ENCODE peak calls at places on chromosome 19, in eight cellular contexts. One of them, this sample, is unnamed.

GRCh38 chr19:13983213-13983889 is 22.8 kb downstream of the RFX1 start:
- DNase-seq in stomach: no peak
- DNase-seq in heart right ventricle: no peak
- DNase-seq in GM12865: no peak
- DNase-seq in psoas muscle: no peak
- DNase-seq in cardiac muscle cell: no peak
- DNase-seq in AG04450: no peak
- DNase-seq in left ventricle myocardium inferior: no peak
- DNase-seq in this sample: no peak

GRCh38 chr19:30036154-30037129 is 94.4 kb downstream of the URI1 start:
- DNase-seq in left ventricle myocardium inferior: no peak
- DNase-seq in GM12865: no peak
- DNase-seq in heart right ventricle: no peak
- DNase-seq in stomach: no peak
- DNase-seq in AG04450: no peak
- DNase-seq in cardiac muscle cell: no peak
- DNase-seq in psoas muscle: no peak
- DNase-seq in this sample: peak

GRCh38 chr19:52735734-52736133 is 890 bp upstream of the ZNF611 start:
- DNase-seq in GM12865: no peak
- DNase-seq in left ventricle myocardium inferior: peak
- DNase-seq in psoas muscle: peak
- DNase-seq in AG04450: no peak
- DNase-seq in heart right ventricle: peak
- DNase-seq in stomach: peak
- DNase-seq in cardiac muscle cell: peak
- DNase-seq in this sample: peak

GRCh38 chr19:10848208-10848843 is at the start of gene C19orf38:
- DNase-seq in left ventricle myocardium inferior: no peak
- DNase-seq in GM12865: no peak
- DNase-seq in stomach: no peak
- DNase-seq in psoas muscle: no peak
- DNase-seq in cardiac muscle cell: no peak
- DNase-seq in AG04450: no peak
- DNase-seq in heart right ventricle: no peak
- DNase-seq in this sample: peak

GRCh38 chr19:17243340-17243853 is 2.3 kb downstream of the NR2F6 start:
- DNase-seq in stomach: no peak
- DNase-seq in GM12865: no peak
- DNase-seq in heart right ventricle: no peak
- DNase-seq in AG04450: no peak
- DNase-seq in psoas muscle: no peak
- DNase-seq in left ventricle myocardium inferior: no peak
- DNase-seq in cardiac muscle cell: no peak
- DNase-seq in this sample: no peak

GRCh38 chr19:33432408-33433170 is 59.1 kb downstream of the CEBPG start:
- DNase-seq in heart right ventricle: no peak
- DNase-seq in left ventricle myocardium inferior: no peak
- DNase-seq in AG04450: no peak
- DNase-seq in GM12865: no peak
- DNase-seq in cardiac muscle cell: no peak
- DNase-seq in psoas muscle: no peak
- DNase-seq in stomach: no peak
- DNase-seq in this sample: no peak

GRCh38 chr19:13841339-13842293 is 35.3 kb upstream of the NANOS3 start:
- DNase-seq in GM12865: no peak
- DNase-seq in heart right ventricle: peak
- DNase-seq in cardiac muscle cell: no peak
- DNase-seq in left ventricle myocardium inferior: no peak
- DNase-seq in psoas muscle: peak
- DNase-seq in stomach: peak
- DNase-seq in AG04450: no peak
- DNase-seq in this sample: no peak

GRCh38 chr19:4723465-4724251 is at the start of gene DPP9:
- DNase-seq in heart right ventricle: peak
- DNase-seq in AG04450: peak
- DNase-seq in stomach: peak
- DNase-seq in left ventricle myocardium inferior: peak
- DNase-seq in cardiac muscle cell: peak
- DNase-seq in psoas muscle: peak
- DNase-seq in GM12865: peak
- DNase-seq in this sample: peak

GRCh38 chr19:48271531-48272151 is 1.8 kb downstream of the ZNF114 start:
- DNase-seq in cardiac muscle cell: peak
- DNase-seq in heart right ventricle: peak
- DNase-seq in psoas muscle: peak
- DNase-seq in stomach: no peak
- DNase-seq in GM12865: peak
- DNase-seq in left ventricle myocardium inferior: peak
- DNase-seq in AG04450: no peak
- DNase-seq in this sample: peak

GRCh38 chr19:38564981-38565685 is 52.6 kb downstream of the MAP4K1 start:
- DNase-seq in GM12865: peak
- DNase-seq in cardiac muscle cell: no peak
- DNase-seq in heart right ventricle: no peak
- DNase-seq in left ventricle myocardium inferior: no peak
- DNase-seq in stomach: no peak
- DNase-seq in AG04450: no peak
- DNase-seq in psoas muscle: no peak
- DNase-seq in this sample: no peak

GRCh38 chr19:37905936-37906867 is at the start of gene WDR87:
- DNase-seq in psoas muscle: peak
- DNase-seq in left ventricle myocardium inferior: no peak
- DNase-seq in GM12865: peak
- DNase-seq in cardiac muscle cell: no peak
- DNase-seq in heart right ventricle: no peak
- DNase-seq in AG04450: no peak
- DNase-seq in stomach: peak
- DNase-seq in this sample: peak

GRCh38 chr19:7326105-7326877 is 22.4 kb upstream of the ARHGEF18 start:
- DNase-seq in stomach: no peak
- DNase-seq in left ventricle myocardium inferior: no peak
- DNase-seq in cardiac muscle cell: no peak
- DNase-seq in psoas muscle: no peak
- DNase-seq in AG04450: no peak
- DNase-seq in heart right ventricle: no peak
- DNase-seq in GM12865: peak
- DNase-seq in this sample: peak

GRCh38 chr19:15248106-15248505 is 15.9 kb upstream of the EPHX3 start:
- DNase-seq in heart right ventricle: peak
- DNase-seq in left ventricle myocardium inferior: no peak
- DNase-seq in GM12865: no peak
- DNase-seq in psoas muscle: no peak
- DNase-seq in cardiac muscle cell: no peak
- DNase-seq in stomach: no peak
- DNase-seq in AG04450: no peak
- DNase-seq in this sample: no peak

GRCh38 chr19:44401108-44401786 is at the start of gene ZNF285:
- DNase-seq in heart right ventricle: peak
- DNase-seq in left ventricle myocardium inferior: peak
- DNase-seq in cardiac muscle cell: peak
- DNase-seq in AG04450: peak
- DNase-seq in GM12865: peak
- DNase-seq in psoas muscle: peak
- DNase-seq in stomach: peak
- DNase-seq in this sample: peak

DNA sequence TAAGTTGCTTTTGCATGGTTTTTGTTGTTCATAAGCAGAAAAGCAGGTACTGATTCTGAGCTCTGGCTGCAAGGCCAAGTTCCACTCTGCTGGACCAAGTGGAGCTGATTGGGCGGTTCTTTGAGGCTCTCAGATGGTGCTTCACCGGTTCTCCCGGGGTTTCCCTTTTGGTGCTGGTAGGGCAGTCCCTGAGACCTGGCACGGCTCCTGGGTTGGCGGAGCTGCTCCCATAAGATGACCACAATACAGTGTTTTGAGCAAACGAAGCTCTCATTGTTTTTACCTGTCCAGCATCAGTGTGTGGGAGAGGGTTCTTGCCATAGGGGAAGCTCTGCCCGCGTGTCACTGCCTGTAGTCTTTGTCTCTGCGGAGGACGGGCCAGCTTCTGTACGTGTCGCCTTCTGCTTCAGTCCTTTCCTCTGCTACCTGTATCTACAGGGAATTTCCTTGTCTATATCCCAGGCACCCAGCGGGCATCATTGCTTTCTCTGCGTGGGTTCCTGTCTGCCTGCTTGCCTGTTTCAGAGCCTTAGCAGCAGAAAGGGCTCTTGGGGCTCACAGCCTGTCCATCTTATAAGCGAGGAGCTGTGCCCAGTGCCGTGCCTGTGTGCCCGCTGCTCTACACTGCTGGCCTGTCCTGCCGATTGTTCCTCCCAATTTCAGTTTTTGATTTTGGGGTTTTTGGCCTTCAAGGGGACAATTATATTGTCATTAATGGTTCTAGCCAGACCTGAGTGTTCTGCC is 2.3 kb downstream of the U2AF2 start:
- DNase-seq in stomach: peak
- DNase-seq in cardiac muscle cell: no peak
- DNase-seq in AG04450: no peak
- DNase-seq in left ventricle myocardium inferior: no peak
- DNase-seq in GM12865: peak
- DNase-seq in psoas muscle: no peak
- DNase-seq in heart right ventricle: no peak
- DNase-seq in this sample: no peak
- H3K4me3 ChIP-seq in stomach: peak
- H3K4me3 ChIP-seq in cardiac muscle cell: no peak
- H3K4me3 ChIP-seq in AG04450: peak
- H3K4me3 ChIP-seq in left ventricle myocardium inferior: peak
- H3K4me3 ChIP-seq in GM12865: peak
- H3K4me3 ChIP-seq in psoas muscle: peak
- H3K4me3 ChIP-seq in heart right ventricle: peak
- H3K4me3 ChIP-seq in this sample: peak

GRCh38 chr19:31591258-31591657 is 242.0 kb upstream of the TSHZ3 start:
- DNase-seq in heart right ventricle: no peak
- DNase-seq in stomach: no peak
- DNase-seq in GM12865: no peak
- DNase-seq in cardiac muscle cell: no peak
- DNase-seq in left ventricle myocardium inferior: no peak
- DNase-seq in AG04450: no peak
- DNase-seq in psoas muscle: no peak
- DNase-seq in this sample: no peak
- TF ChIP-seq CTCF in heart right ventricle: no peak
- TF ChIP-seq CTCF in stomach: no peak
- TF ChIP-seq CTCF in GM12865: no peak
- TF ChIP-seq CTCF in cardiac muscle cell: no peak
- TF ChIP-seq CTCF in left ventricle myocardium inferior: no peak
- TF ChIP-seq CTCF in AG04450: no peak
- TF ChIP-seq CTCF in psoas muscle: no peak
- TF ChIP-seq CTCF in this sample: no peak

GRCh38 chr19:41330946-41331678 is 21.1 kb downstream of the CCDC97 start:
- DNase-seq in cardiac muscle cell: no peak
- DNase-seq in left ventricle myocardium inferior: no peak
- DNase-seq in stomach: no peak
- DNase-seq in AG04450: no peak
- DNase-seq in GM12865: no peak
- DNase-seq in heart right ventricle: no peak
- DNase-seq in psoas muscle: no peak
- DNase-seq in this sample: no peak

GRCh38 chr19:41334793-41335192 is 18.9 kb downstream of the TGFB1 start:
- DNase-seq in GM12865: peak
- DNase-seq in cardiac muscle cell: no peak
- DNase-seq in left ventricle myocardium inferior: no peak
- DNase-seq in psoas muscle: no peak
- DNase-seq in AG04450: no peak
- DNase-seq in heart right ventricle: no peak
- DNase-seq in stomach: no peak
- DNase-seq in this sample: no peak

GRCh38 chr19:41332000-41332399 is 21.7 kb downstream of the TGFB1 start:
- DNase-seq in heart right ventricle: no peak
- DNase-seq in left ventricle myocardium inferior: no peak
- DNase-seq in AG04450: no peak
- DNase-seq in stomach: no peak
- DNase-seq in GM12865: no peak
- DNase-seq in psoas muscle: no peak
- DNase-seq in cardiac muscle cell: no peak
- DNase-seq in this sample: no peak

GRCh38 chr19:41332468-41332867 is 21.3 kb downstream of the TGFB1 start:
- DNase-seq in AG04450: no peak
- DNase-seq in heart right ventricle: no peak
- DNase-seq in psoas muscle: no peak
- DNase-seq in GM12865: no peak
- DNase-seq in stomach: no peak
- DNase-seq in left ventricle myocardium inferior: no peak
- DNase-seq in cardiac muscle cell: no peak
- DNase-seq in this sample: no peak

DNA sequence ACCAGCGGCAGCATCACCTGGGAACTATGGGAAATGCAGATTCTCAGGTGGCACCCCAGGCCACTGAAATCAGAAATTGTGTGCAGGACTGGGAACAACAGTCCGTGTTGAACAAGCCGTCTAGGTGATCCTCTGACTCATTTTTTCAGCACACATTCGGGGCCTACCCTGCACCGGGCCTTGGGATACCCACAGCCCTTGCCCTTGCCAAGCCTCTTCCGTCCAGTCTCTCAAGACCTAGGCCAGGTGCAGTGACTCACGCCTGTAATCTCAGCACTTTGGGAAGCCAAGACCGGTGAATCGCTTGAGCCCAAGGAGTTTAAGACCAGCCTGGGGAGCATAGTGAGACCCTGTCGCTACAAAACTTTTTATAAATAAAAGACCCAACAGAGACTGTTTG is 18.3 kb downstream of the TGFB1 start:
- DNase-seq in GM12865: no peak
- DNase-seq in cardiac muscle cell: no peak
- DNase-seq in heart right ventricle: no peak
- DNase-seq in psoas muscle: no peak
- DNase-seq in stomach: no peak
- DNase-seq in AG04450: no peak
- DNase-seq in left ventricle myocardium inferior: no peak
- DNase-seq in this sample: no peak
- H3K4me3 ChIP-seq in GM12865: no peak
- H3K4me3 ChIP-seq in cardiac muscle cell: no peak
- H3K4me3 ChIP-seq in heart right ventricle: no peak
- H3K4me3 ChIP-seq in psoas muscle: no peak
- H3K4me3 ChIP-seq in stomach: no peak
- H3K4me3 ChIP-seq in AG04450: no peak
- H3K4me3 ChIP-seq in left ventricle myocardium inferior: no peak
- H3K4me3 ChIP-seq in this sample: no peak

GRCh38 chr19:18672044-18672451 is 11.4 kb upstream of the CRTC1 start:
- DNase-seq in cardiac muscle cell: no peak
- DNase-seq in psoas muscle: peak
- DNase-seq in AG04450: no peak
- DNase-seq in GM12865: no peak
- DNase-seq in left ventricle myocardium inferior: no peak
- DNase-seq in heart right ventricle: no peak
- DNase-seq in stomach: no peak
- DNase-seq in this sample: no peak

GRCh38 chr19:18671303-18672043 is 12.0 kb upstream of the CRTC1 start:
- DNase-seq in cardiac muscle cell: no peak
- DNase-seq in GM12865: no peak
- DNase-seq in left ventricle myocardium inferior: no peak
- DNase-seq in stomach: no peak
- DNase-seq in heart right ventricle: no peak
- DNase-seq in AG04450: no peak
- DNase-seq in psoas muscle: no peak
- DNase-seq in this sample: no peak

GRCh38 chr19:18670313-18670712 is 13.2 kb upstream of the CRTC1 start:
- DNase-seq in AG04450: no peak
- DNase-seq in GM12865: no peak
- DNase-seq in heart right ventricle: no peak
- DNase-seq in stomach: no peak
- DNase-seq in cardiac muscle cell: no peak
- DNase-seq in left ventricle myocardium inferior: no peak
- DNase-seq in psoas muscle: no peak
- DNase-seq in this sample: no peak

GRCh38 chr19:18674616-18675015 is 8.9 kb upstream of the CRTC1 start:
- DNase-seq in cardiac muscle cell: no peak
- DNase-seq in AG04450: no peak
- DNase-seq in stomach: no peak
- DNase-seq in GM12865: no peak
- DNase-seq in heart right ventricle: peak
- DNase-seq in psoas muscle: no peak
- DNase-seq in left ventricle myocardium inferior: peak
- DNase-seq in this sample: no peak

GRCh38 chr19:18672606-18673337 is 10.7 kb upstream of the CRTC1 start:
- DNase-seq in left ventricle myocardium inferior: no peak
- DNase-seq in GM12865: no peak
- DNase-seq in cardiac muscle cell: no peak
- DNase-seq in psoas muscle: peak
- DNase-seq in heart right ventricle: no peak
- DNase-seq in stomach: peak
- DNase-seq in AG04450: no peak
- DNase-seq in this sample: peak
- TF ChIP-seq CTCF in left ventricle myocardium inferior: no peak
- TF ChIP-seq CTCF in GM12865: no peak
- TF ChIP-seq CTCF in cardiac muscle cell: peak
- TF ChIP-seq CTCF in psoas muscle: peak
- TF ChIP-seq CTCF in heart right ventricle: no peak
- TF ChIP-seq CTCF in stomach: no peak
- TF ChIP-seq CTCF in AG04450: peak
- TF ChIP-seq CTCF in this sample: peak